ENCODE peak calls at places on chromosomes 16 and 17, in five cellular contexts. F, P, M, A and K are unnamed samples.

GRCh38 chr17:55254375-55254774 is 10.4 kb upstream of the HLF start:
- DNase-seq in P (no peak), A (no peak), F (no peak), M (no peak), K (no peak)

GRCh38 chr16:49472598-49472997 is 99.0 kb downstream of the C16orf78 start:
- DNase-seq in M (no peak), P (no peak), A (no peak), F (no peak), K (no peak)

GRCh38 chr17:29719469-29719868 is 96.8 kb upstream of the CORO6 start:
- DNase-seq in P (no peak), M (no peak), A (no peak), F (no peak), K (no peak)

GRCh38 chr16:8878523-8878911 is 3.6 kb upstream of the LITAFD start:
- DNase-seq in A (no peak), P (no peak), F (no peak), M (no peak), K (peak)

GRCh38 chr16:4795181-4795827 is at the start of gene SMIM22:
- DNase-seq in M (no peak), P (no peak), F (no peak), A (no peak), K (no peak)

GRCh38 chr16:72371307-72372081 is 199.5 kb upstream of the PMFBP1 start:
- DNase-seq in P (no peak), A (peak), M (no peak), F (no peak), K (peak)

GRCh38 chr16:50625374-50625773 is 55.7 kb downstream of the SNX20 start:
- DNase-seq in P (no peak), A (no peak), M (no peak), F (no peak), K (no peak)

GRCh38 chr17:78130439-78131101 is at the start of gene TMC8:
- DNase-seq in P (no peak), M (no peak), F (no peak), A (no peak), K (no peak)

GRCh38 chr16:63467513-63467912 is 1431.3 kb upstream of the CDH8 start:
- DNase-seq in F (no peak), A (no peak), M (no peak), P (no peak), K (no peak)

GRCh38 chr16:80992676-80993292 is 13.9 kb downstream of the CMC2 start:
- DNase-seq in A (no peak), P (no peak), M (no peak), F (no peak), K (no peak)

GRCh38 chr17:28879886-28880571 is 17.5 kb downstream of the FLOT2 start:
- DNase-seq in P (no peak), F (no peak), M (no peak), A (no peak), K (no peak)

GRCh38 chr16:31537362-31537921 is 9.7 kb downstream of the AHSP start:
- DNase-seq in A (peak), F (no peak), M (no peak), P (no peak), K (no peak)

GRCh38 chr16:19137621-19138128 is 23.9 kb downstream of the ITPRIPL2 start:
- DNase-seq in P (no peak), F (no peak), M (no peak), A (no peak), K (no peak)

GRCh38 chr17:27354491-27355081 is 60.7 kb downstream of the WSB1 start:
- DNase-seq in M (no peak), P (no peak), A (no peak), F (no peak), K (peak)

GRCh38 chr17:50516980-50517379 is 8.7 kb downstream of the MYCBPAP start:
- DNase-seq in A (no peak), F (no peak), P (no peak), M (no peak), K (no peak)

GRCh38 chr16:57711993-57712392 is 17.4 kb downstream of the DRC7 start:
- DNase-seq in A (no peak), P (no peak), M (no peak), F (no peak), K (no peak)

GRCh38 chr17:16377804-16378400 is 3.0 kb upstream of the UBB start:
- DNase-seq in M (no peak), F (no peak), P (no peak), A (no peak), K (peak)

GRCh38 chr16:86673956-86674453 is 95.7 kb downstream of the FOXL1 start:
- DNase-seq in F (no peak), A (no peak), P (no peak), M (no peak), K (no peak)

GRCh38 chr17:44400226-44400847 is 10.9 kb upstream of the ITGA2B start:
- DNase-seq in P (no peak), F (no peak), A (no peak), M (no peak), K (peak)

GRCh38 chr17:62994931-62995330 is 28.9 kb downstream of the TANC2 start:
- DNase-seq in A (no peak), M (no peak), P (no peak), F (no peak), K (peak)

GRCh38 chr17:49952912-49953497 is 16.0 kb upstream of the DLX4 start:
- DNase-seq in M (no peak), P (no peak), F (no peak), A (peak), K (no peak)

GRCh38 chr16:88803264-88803987 is at the start of gene CDT1:
- DNase-seq in P (no peak), F (peak), M (peak), A (peak), K (peak)

GRCh38 chr17:29145289-29146058 is 34.7 kb downstream of the MYO18A start:
- DNase-seq in M (peak), P (no peak), A (no peak), F (no peak), K (peak)

GRCh38 chr17:18277076-18277475 is 16.6 kb downstream of the MIEF2 start:
- DNase-seq in M (no peak), F (no peak), A (no peak), P (no peak), K (no peak)